ENCODE peak calls at places on chromosomes 2 and 18, in four cellular contexts. M is WERI-Rb-1; E is AG04449; B is stimulated activated CD4-positive, alpha-beta T cell treated with anti-CD3 and anti-CD28 coated beads, Interleukin-12 subunit alpha, Interleukin-12 subunit beta, amount 100 ng/mL, for 4 hours. X is an unnamed sample.

GRCh38 chr2:129554373-129554772 is 425.1 kb upstream of the RAB6C start:
- DNase-seq in M (no peak), B (no peak), E (no peak), X (no peak)

GRCh38 chr2:228731517-228731916 is 539.6 kb downstream of the PID1 start:
- DNase-seq in B (no peak), E (peak; percentile 2), M (no peak), X (no peak)

GRCh38 chr2:188478724-188479123 is 187.1 kb downstream of the GULP1 start:
- DNase-seq in M (no peak), B (no peak), E (no peak), X (no peak)

GRCh38 chr2:198283149-198283548 is 478.8 kb downstream of the PLCL1 start:
- DNase-seq in B (no peak), E (no peak), M (no peak), X (no peak)

GRCh38 chr2:145015561-145015960 is 495.6 kb upstream of the ZEB2 start:
- DNase-seq in M (no peak), B (no peak), E (no peak), X (no peak)

GRCh38 chr2:172561270-172561669 is 5.4 kb downstream of the PDK1 start:
- DNase-seq in B (no peak), E (no peak), M (no peak), X (no peak)

GRCh38 chr2:158182681-158183350 is 81.1 kb downstream of the UPP2 start:
- DNase-seq in B (no peak), M (no peak), E (no peak), X (no peak)

GRCh38 chr18:35912332-35912731 is 60.1 kb upstream of the RMP24 start:
- DNase-seq in E (no peak), B (no peak), M (no peak), X (no peak)

GRCh38 chr2:168348076-168348475 is 100.7 kb upstream of the STK39 start:
- DNase-seq in E (no peak), M (peak; percentile 65), B (no peak), X (no peak)

GRCh38 chr18:9648431-9649163 is 34.2 kb upstream of the PPP4R1 start:
- DNase-seq in E (no peak), B (no peak), M (no peak), X (no peak)

GRCh38 chr2:8575011-8575750 is 106.7 kb upstream of the ID2 start:
- DNase-seq in B (peak; percentile 31), E (no peak), M (peak; percentile 78), X (no peak)